ENCODE peak calls at places on chromosomes 1 and 21, in seven cellular contexts. T is fibroblast of lung, K is upper lobe of left lung, O is HFF-Myc, J is neural crest cell, P is progenitor cell of endocrine pancreas, C is nephron progenitor cell. I is an unnamed sample.

GRCh38 chr1:238139713-238140112 is 249.0 kb upstream of the ZP4 start:
- DNase-seq in J (no peak), T (peak), O (no peak), C (no peak), K (no peak), P (no peak), I (no peak)

GRCh38 chr1:106921186-106921585 is 135.3 kb upstream of the PRMT6 start:
- DNase-seq in J (no peak), K (no peak), O (no peak), T (peak), P (no peak), C (no peak), I (no peak)

GRCh38 chr1:54111624-54112023 is 41.2 kb downstream of the CDCP2 start:
- DNase-seq in C (no peak), O (no peak), P (no peak), J (no peak), K (no peak), T (no peak), I (no peak)

GRCh38 chr1:109794319-109795132 is 30.8 kb upstream of the EPS8L3 start:
- DNase-seq in J (no peak), O (no peak), T (peak), P (no peak), K (peak), C (no peak), I (no peak)

GRCh38 chr21:43936186-43936967 is 71.4 kb downstream of the AGPAT3 start:
- DNase-seq in J (no peak), O (no peak), T (peak), K (no peak), P (no peak), C (no peak), I (no peak)

GRCh38 chr1:156193208-156193487 is 756 bp upstream of the SLC25A44 start:
- DNase-seq in C (no peak), T (no peak), J (no peak), O (no peak), P (no peak), K (no peak), I (no peak)

GRCh38 chr1:172397633-172398032 is 22.9 kb upstream of the C1orf105 start:
- DNase-seq in T (no peak), C (no peak), J (no peak), P (no peak), K (no peak), O (no peak), I (no peak)

GRCh38 chr1:4312024-4312423 is 342.4 kb upstream of the AJAP1 start:
- DNase-seq in K (no peak), J (no peak), T (no peak), O (no peak), P (no peak), C (no peak), I (no peak)

GRCh38 chr21:28636988-28637691 is 355.5 kb downstream of the LTN1 start:
- DNase-seq in K (no peak), T (peak), P (no peak), C (no peak), J (no peak), O (no peak), I (no peak)

GRCh38 chr1:58573705-58574591 is 3.1 kb downstream of the TACSTD2 start:
- DNase-seq in P (no peak), K (peak), C (no peak), J (no peak), O (no peak), T (no peak), I (no peak)

GRCh38 chr1:245874942-245875580 is 632.0 kb downstream of the SMYD3 start:
- DNase-seq in T (peak), C (no peak), P (no peak), J (no peak), K (peak), O (peak), I (no peak)

GRCh38 chr1:199460933-199461332 is 566.6 kb upstream of the NR5A2 start:
- DNase-seq in K (no peak), J (no peak), C (no peak), P (no peak), T (peak), O (no peak), I (no peak)

GRCh38 chr1:2470290-2471158 is 5.6 kb upstream of the PLCH2 start:
- DNase-seq in O (no peak), K (no peak), T (no peak), P (no peak), C (no peak), J (no peak), I (no peak)

GRCh38 chr1:211684791-211685190 is 9.4 kb upstream of the NEK2 start:
- DNase-seq in O (no peak), P (no peak), J (no peak), K (no peak), T (no peak), C (no peak), I (no peak)

GRCh38 chr21:39317134-39318090 is 4.0 kb upstream of the BRWD1 start:
- DNase-seq in T (no peak), C (no peak), J (no peak), O (no peak), K (peak), P (no peak), I (no peak)

GRCh38 chr1:9186082-9186859 is 48.3 kb upstream of the H6PD start:
- DNase-seq in T (peak), K (no peak), J (no peak), P (no peak), C (no peak), O (no peak), I (no peak)

GRCh38 chr1:233614743-233615521 is 1.0 kb downstream of the KCNK1 start:
- DNase-seq in P (peak), T (no peak), K (no peak), J (no peak), C (peak), O (no peak), I (no peak)

GRCh38 chr1:225474986-225475820 is 47.4 kb upstream of the LBR start:
- DNase-seq in O (no peak), C (peak), T (peak), P (peak), K (peak), J (peak), I (peak)

GRCh38 chr1:228735871-228736586 is 750 bp downstream of the RHOU start:
- DNase-seq in P (peak), K (peak), O (no peak), C (peak), J (peak), T (peak), I (no peak)

GRCh38 chr1:212916395-212917133 is 33.8 kb upstream of the VASH2 start:
- DNase-seq in K (peak), O (no peak), J (no peak), C (peak), P (no peak), T (peak), I (no peak)

GRCh38 chr1:156641761-156642264 is at the start of gene BCAN:
- DNase-seq in T (no peak), C (peak), J (peak), K (no peak), O (no peak), P (peak), I (no peak)

GRCh38 chr21:29656504-29657227 is 283.1 kb downstream of the GRIK1 start:
- DNase-seq in J (no peak), O (peak), T (peak), K (no peak), P (no peak), C (no peak), I (no peak)

GRCh38 chr1:224884428-224884827 is 45.0 kb upstream of the DNAH14 start:
- DNase-seq in O (no peak), J (no peak), C (no peak), T (peak), K (no peak), P (no peak), I (no peak)

GRCh38 chr1:36565576-36566501 is 83.1 kb upstream of the CSF3R start:
- DNase-seq in J (no peak), P (no peak), T (no peak), K (no peak), C (no peak), O (no peak), I (no peak)

GRCh38 chr1:86865973-86866637 is 47.8 kb downstream of the SELENOF start:
- DNase-seq in J (no peak), P (no peak), O (no peak), T (no peak), C (no peak), K (no peak), I (no peak)

GRCh38 chr1:1940123-1940425 is 21.0 kb upstream of the TMEM52 start:
- DNase-seq in P (no peak), T (no peak), K (no peak), J (no peak), C (no peak), O (no peak), I (no peak)

GRCh38 chr1:29332204-29332603 is 95.9 kb downstream of the PTPRU start:
- DNase-seq in O (peak), K (peak), J (peak), T (peak), P (no peak), C (peak), I (no peak)

GRCh38 chr1:150186789-150187559 is 37.3 kb downstream of the PLEKHO1 start:
- DNase-seq in C (peak), J (peak), P (no peak), O (no peak), T (peak), K (peak), I (peak)

GRCh38 chr1:226640288-226640687 is 91.7 kb downstream of the STUM start:
- DNase-seq in K (no peak), O (no peak), J (no peak), T (no peak), C (no peak), P (no peak), I (no peak)

GRCh38 chr1:183585038-183585437 is 5.2 kb downstream of the NCF2 start:
- DNase-seq in C (no peak), T (no peak), P (no peak), J (no peak), K (no peak), O (no peak), I (no peak)

GRCh38 chr1:7117599-7118281 is 332.5 kb downstream of the CAMTA1 start:
- DNase-seq in T (peak), O (peak), K (no peak), P (no peak), J (peak), C (peak), I (no peak)

GRCh38 chr1:232542633-232543032 is 87.3 kb downstream of the SIPA1L2 start:
- DNase-seq in C (no peak), J (no peak), K (no peak), T (no peak), O (no peak), P (no peak), I (no peak)

GRCh38 chr1:211587123-211587522 is 8.2 kb upstream of the SLC30A1 start:
- DNase-seq in K (no peak), P (no peak), T (no peak), C (no peak), O (no peak), J (no peak), I (no peak)

GRCh38 chr1:28064064-28064463 is 24.3 kb downstream of the EYA3 start:
- DNase-seq in K (no peak), C (no peak), P (no peak), J (no peak), O (peak), T (peak), I (no peak)

GRCh38 chr1:85283475-85284199 is 7.2 kb upstream of the BCL10 start:
- DNase-seq in C (no peak), K (no peak), P (no peak), T (no peak), O (no peak), J (no peak), I (no peak)

GRCh38 chr1:245879091-245879490 is 628.0 kb downstream of the SMYD3 start:
- DNase-seq in P (no peak), C (no peak), O (no peak), J (no peak), T (no peak), K (no peak), I (no peak)

GRCh38 chr1:93665015-93665414 is 16.6 kb downstream of the BCAR3 start:
- DNase-seq in O (no peak), K (no peak), J (no peak), C (no peak), T (peak), P (no peak), I (no peak)

GRCh38 chr1:241310451-241310850 is 46.6 kb downstream of the RGS7 start:
- DNase-seq in O (no peak), C (no peak), P (no peak), T (no peak), J (no peak), K (no peak), I (no peak)

GRCh38 chr1:10472220-10473144 is at the start of gene DFFA:
- DNase-seq in C (peak), J (peak), P (peak), T (peak), K (peak), O (peak), I (peak)
- TF ChIP-seq CTCF in C (no peak), J (no peak), P (no peak), T (no peak), K (no peak), O (no peak), I (no peak)

GRCh38 chr21:34636961-34637360 is 22.0 kb upstream of the RCAN1 start:
- DNase-seq in P (no peak), C (no peak), T (no peak), O (no peak), K (no peak), J (no peak), I (no peak)

GRCh38 chr21:34632498-34632897 is 17.6 kb upstream of the RCAN1 start:
- DNase-seq in P (no peak), T (no peak), J (no peak), K (no peak), C (no peak), O (no peak), I (no peak)

GRCh38 chr21:34639250-34639649 is 24.3 kb upstream of the RCAN1 start:
- DNase-seq in O (no peak), J (no peak), P (no peak), T (no peak), K (no peak), C (no peak), I (no peak)

GRCh38 chr21:34630536-34631143 is 15.7 kb upstream of the RCAN1 start:
- DNase-seq in O (peak), J (peak), T (peak), P (no peak), C (peak), K (no peak), I (no peak)

GRCh38 chr21:34635307-34635706 is 20.4 kb upstream of the RCAN1 start:
- DNase-seq in T (no peak), K (no peak), J (no peak), C (no peak), O (no peak), P (no peak), I (no peak)
- TF ChIP-seq CTCF in T (peak), K (peak), J (peak), C (no peak), O (peak), P (peak), I (no peak)

GRCh38 chr1:230857822-230858221 is 10.5 kb downstream of the C1orf198 start:
- DNase-seq in T (peak), C (no peak), O (no peak), J (no peak), K (no peak), P (no peak), I (no peak)
- TF ChIP-seq CTCF in T (no peak), C (no peak), O (no peak), J (no peak), K (no peak), P (no peak), I (no peak)

GRCh38 chr1:34739613-34740012 is 15.2 kb upstream of the GJB5 start:
- DNase-seq in K (no peak), J (no peak), P (no peak), C (no peak), O (no peak), T (no peak), I (no peak)
- TF ChIP-seq CTCF in K (no peak), J (no peak), P (no peak), C (no peak), O (no peak), T (no peak), I (no peak)

GRCh38 chr1:205008896-205009295 is 34.1 kb upstream of the CNTN2 start:
- DNase-seq in P (no peak), J (no peak), O (no peak), T (no peak), C (no peak), K (no peak), I (no peak)
- TF ChIP-seq CTCF in P (no peak), J (no peak), O (no peak), T (no peak), C (no peak), K (no peak), I (no peak)

GRCh38 chr1:66929999-66930822 is 5.4 kb downstream of the MIER1 start:
- DNase-seq in K (peak), T (peak), C (peak), O (peak), J (peak), P (peak), I (peak)
- TF ChIP-seq CTCF in K (peak), T (no peak), C (no peak), O (peak), J (peak), P (peak), I (no peak)

GRCh38 chr1:159892944-159893343 is 7.0 kb downstream of the CFAP45 start:
- DNase-seq in K (no peak), T (no peak), J (no peak), C (no peak), P (no peak), O (no peak), I (no peak)
- TF ChIP-seq CTCF in K (no peak), T (no peak), J (no peak), C (no peak), P (no peak), O (no peak), I (no peak)

GRCh38 chr1:55699151-55699695 is 484.1 kb upstream of the USP24 start:
- DNase-seq in K (no peak), T (no peak), J (no peak), C (peak), P (no peak), O (no peak), I (no peak)

GRCh38 chr1:55700359-55701130 is 485.4 kb upstream of the USP24 start:
- DNase-seq in J (no peak), P (no peak), T (peak), C (no peak), O (no peak), K (no peak), I (no peak)

GRCh38 chr1:55698136-55698535 is 483.0 kb upstream of the USP24 start:
- DNase-seq in C (no peak), O (no peak), J (no peak), T (no peak), K (no peak), P (no peak), I (no peak)

GRCh38 chr1:55703726-55704363 is 488.7 kb upstream of the USP24 start:
- DNase-seq in J (no peak), C (no peak), O (no peak), K (no peak), P (no peak), T (no peak), I (no peak)

DNA sequence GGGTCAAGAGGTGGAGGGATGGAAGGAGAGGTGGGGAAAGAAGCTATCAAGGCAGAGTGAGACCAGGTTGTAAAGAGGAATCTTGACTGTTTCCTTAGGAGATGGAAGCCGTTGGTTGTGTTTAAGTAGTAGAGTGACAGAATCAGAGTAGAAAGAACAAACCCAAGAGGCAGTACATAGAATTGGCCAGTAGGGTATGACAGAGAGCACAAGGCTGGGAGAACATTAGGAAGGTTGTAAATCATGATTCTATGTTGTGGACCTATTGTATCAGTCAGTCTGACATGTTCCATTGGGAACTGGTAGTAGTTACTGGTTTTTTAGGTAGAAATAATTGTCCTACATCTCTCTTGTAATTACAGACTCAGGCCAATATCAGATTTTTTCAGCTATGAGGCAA is 486.9 kb upstream of the USP24 start:
- DNase-seq in C (no peak), J (no peak), P (no peak), O (no peak), K (no peak), T (no peak), I (no peak)
- TF ChIP-seq CTCF in C (peak), J (peak), P (peak), O (peak), K (peak), T (peak), I (no peak)

GRCh38 chr1:100834779-100835645 is 59.6 kb downstream of the EXTL2 start:
- DNase-seq in T (no peak), C (no peak), O (peak), P (no peak), J (no peak), K (no peak), I (no peak)
- TF ChIP-seq CTCF in T (peak), C (no peak), O (peak), P (peak), J (peak), K (peak), I (no peak)